ENCODE peak calls at places on chromosomes 4 and X, in five cellular contexts. F is testis, U is uterus, D is cardiac muscle cell, G is stomach. O is an unnamed sample.

GRCh38 chr4:55157559-55158277 is 32.3 kb upstream of the KDR start:
- DNase-seq in U (no peak), G (no peak), F (no peak), D (no peak), O (no peak)

GRCh38 chrX:55867254-55867653 is 149.7 kb downstream of the RRAGB start:
- DNase-seq in G (no peak), F (no peak), D (peak; percentile 5), U (no peak), O (no peak)

GRCh38 chrX:8346060-8346459 is 118.6 kb upstream of the VCX3B start:
- DNase-seq in G (no peak), F (no peak), D (no peak), U (no peak), O (no peak)

GRCh38 chr4:5341151-5341925 is 290.1 kb downstream of the STK32B start:
- DNase-seq in G (no peak), U (no peak), D (no peak), F (no peak), O (no peak)

GRCh38 chr4:42917316-42917715 is 24.8 kb downstream of the GRXCR1 start:
- DNase-seq in U (no peak), D (no peak), G (no peak), F (no peak), O (no peak)

GRCh38 chr4:140094701-140095420 is 59.1 kb downstream of the MAML3 start:
- DNase-seq in U (peak; percentile 35), G (peak; percentile 75), D (no peak), F (peak; percentile 81), O (peak; percentile 57)

GRCh38 chr4:8370835-8371234 is 69.7 kb downstream of the ACOX3 start:
- DNase-seq in U (peak; percentile 40), G (no peak), F (no peak), D (no peak), O (peak; percentile 80)

GRCh38 chrX:104113237-104113965 is 1.1 kb downstream of the ZCCHC18 start:
- DNase-seq in F (peak; percentile 62), G (peak; percentile 57), U (peak; percentile 47), D (peak; percentile 55), O (no peak)

GRCh38 chrX:125436855-125437254 is 117.2 kb downstream of the TEX13C start:
- DNase-seq in U (no peak), D (peak; percentile 0), F (no peak), G (no peak), O (no peak)

GRCh38 chr4:168731006-168731636 is 234.3 kb downstream of the PALLD start:
- DNase-seq in D (peak; percentile 52), G (no peak), U (no peak), F (no peak), O (no peak)

GRCh38 chrX:13688772-13689518 is at the start of gene RAB9A:
- DNase-seq in U (peak; percentile 94), D (peak; percentile 75), F (peak; percentile 86), G (peak; percentile 88), O (peak; percentile 87)

GRCh38 chr4:104382961-104383360 is 111.7 kb downstream of the CXXC4 start:
- DNase-seq in G (no peak), F (no peak), D (no peak), U (no peak), O (no peak)

GRCh38 chrX:19156223-19156622 is 34.0 kb upstream of the ADGRG2 start:
- DNase-seq in D (no peak), U (no peak), F (no peak), G (no peak), O (no peak)

GRCh38 chrX:41935827-41936226 is 12.5 kb upstream of the CASK start:
- DNase-seq in D (no peak), G (no peak), F (no peak), U (no peak), O (no peak)

GRCh38 chr4:168636506-168637176 is 139.8 kb downstream of the PALLD start:
- DNase-seq in G (no peak), F (no peak), U (no peak), D (peak; percentile 81), O (no peak)

GRCh38 chr4:15444276-15444675 is 16.4 kb downstream of the C1QTNF7 start:
- DNase-seq in D (no peak), G (no peak), F (no peak), U (no peak), O (no peak)

DNA sequence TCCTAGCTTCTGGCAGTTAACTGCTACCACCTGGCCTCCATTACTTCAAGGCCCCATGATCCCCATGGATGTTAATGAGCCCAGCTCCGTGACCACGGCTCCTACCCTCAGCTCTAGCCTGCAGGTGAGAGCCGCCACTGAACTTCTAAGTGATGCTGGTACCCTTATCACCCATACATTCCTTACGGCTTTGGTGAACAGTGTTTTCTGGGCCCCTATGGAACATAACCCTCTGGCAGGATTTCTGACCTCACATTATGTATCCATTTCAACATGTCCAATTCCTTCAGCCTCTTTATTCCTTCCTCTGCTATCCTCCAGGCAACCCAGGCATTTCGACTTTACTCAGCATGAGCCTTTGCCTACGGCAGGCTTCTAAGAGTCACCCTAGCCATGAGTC is 24.6 kb downstream of the PAGE4 start:
- DNase-seq in F (no peak), G (no peak), U (no peak), D (no peak), O (no peak)
- TF ChIP-seq CTCF in F (no peak), G (no peak), U (no peak), D (no peak), O (no peak)

GRCh38 chrX:115018040-115018647 is 728 bp upstream of the IL13RA2 start:
- DNase-seq in F (peak; percentile 22), D (no peak), G (no peak), U (no peak), O (no peak)
- TF ChIP-seq CTCF in F (no peak), D (peak; percentile 8), G (no peak), U (no peak), O (no peak)

DNA sequence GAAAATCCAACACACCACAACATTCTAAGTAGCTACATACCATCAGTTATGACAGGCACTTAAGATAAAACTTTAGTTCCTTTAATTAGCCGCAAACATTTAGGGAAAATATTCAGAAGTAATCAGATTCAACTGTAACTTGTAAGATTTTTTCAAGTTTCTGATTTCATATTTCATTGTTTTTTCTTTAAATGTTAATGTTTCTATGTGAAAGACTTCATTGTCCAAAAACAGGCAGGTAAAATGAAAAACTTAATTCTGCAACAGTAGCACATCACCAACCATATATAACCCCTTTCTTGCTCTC is 11.6 kb upstream of the ODAM start:
- DNase-seq in G (no peak), D (no peak), F (no peak), U (no peak), O (no peak)
- TF ChIP-seq CTCF in G (no peak), D (no peak), F (no peak), U (no peak), O (no peak)

DNA sequence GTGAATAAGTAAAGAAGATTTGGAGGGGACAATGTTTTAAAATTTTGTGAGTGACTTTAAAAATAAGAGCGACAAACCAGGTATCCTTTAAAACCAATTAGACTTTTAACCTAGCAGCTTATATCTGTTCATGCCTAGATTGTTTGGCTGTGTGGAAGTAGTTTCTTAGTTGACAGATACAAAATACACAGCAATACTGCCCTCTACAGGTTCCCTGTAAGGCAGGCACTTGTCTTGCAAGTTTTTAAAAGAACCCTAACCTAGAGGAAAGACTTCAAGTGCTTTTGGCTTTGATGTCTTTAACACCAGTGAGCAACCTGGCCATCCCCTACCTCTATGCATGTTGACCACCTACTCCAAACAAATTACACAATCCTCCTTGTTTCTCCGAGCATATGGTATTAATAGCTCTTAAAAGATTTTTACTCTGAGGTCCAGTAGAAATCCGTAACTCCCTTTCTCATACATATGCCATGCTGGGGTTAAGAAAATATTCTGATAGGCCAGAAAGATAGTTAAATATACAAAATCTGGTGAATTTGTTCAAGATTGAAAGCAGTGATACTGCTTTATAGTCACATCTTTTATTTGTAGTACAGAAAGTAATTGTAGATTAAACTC is 273.0 kb downstream of the ARHGAP24 start:
- DNase-seq in U (no peak), D (peak; percentile 92), G (no peak), F (peak; percentile 75), O (no peak)
- TF ChIP-seq CTCF in U (peak; percentile 77), D (peak; percentile 85), G (no peak), F (peak; percentile 75), O (peak; percentile 90)

GRCh38 chrX:54746928-54747327 is 51.1 kb downstream of the ITIH6 start:
- DNase-seq in U (no peak), F (no peak), G (no peak), D (no peak), O (no peak)
- TF ChIP-seq CTCF in U (no peak), F (no peak), G (no peak), D (no peak), O (no peak)

O was measured in left ventricle myocardium inferior.